ENCODE peak calls at places on chromosomes 11 and 22, in four cellular contexts. X is AG04450; A is ELF-1; N is stimulated activated CD8-positive, alpha-beta memory T cell treated with anti-CD3 and anti-CD28 coated beads, Interleukin-7, amount 100 ng/mL, for 48 hours. O is an unnamed sample.

GRCh38 chr11:68832476-68833176 is 9.1 kb downstream of the CPT1A start:
- DNase-seq in N (no peak), X (no peak), A (no peak), O (no peak)

GRCh38 chr22:48953830-48954229 is 873.8 kb downstream of the BRD1 start:
- DNase-seq in A (no peak), N (no peak), X (no peak), O (no peak)

GRCh38 chr11:17846852-17847453 is 112.4 kb downstream of the KCNC1 start:
- DNase-seq in A (peak), N (no peak), X (no peak), O (no peak)

GRCh38 chr11:117830674-117831351 is 6.3 kb upstream of the FXYD2 start:
- DNase-seq in N (no peak), A (peak), X (no peak), O (no peak)

GRCh38 chr11:65478411-65479183 is 20.2 kb upstream of the MALAT1 start:
- DNase-seq in A (no peak), X (no peak), N (no peak), O (no peak)

GRCh38 chr11:120337133-120337895 is 1.1 kb downstream of the ARHGEF12 start:
- DNase-seq in X (no peak), N (no peak), A (peak), O (no peak)

GRCh38 chr11:46072172-46072964 is 48.9 kb downstream of the PHF21A start:
- DNase-seq in A (no peak), X (no peak), N (no peak), O (no peak)

GRCh38 chr11:83132191-83132590 is 24.7 kb upstream of the PCF11 start:
- DNase-seq in N (no peak), A (no peak), X (no peak), O (no peak)

GRCh38 chr22:49793296-49793695 is 34.4 kb downstream of the BRD1 start:
- DNase-seq in A (no peak), N (no peak), X (no peak), O (no peak)

GRCh38 chr11:34566209-34566551 is 52.6 kb upstream of the ELF5 start:
- DNase-seq in N (no peak), X (no peak), A (no peak), O (no peak)

GRCh38 chr11:71580057-71581003 is 2.3 kb downstream of the KRTAP5-11 start:
- DNase-seq in N (no peak), X (peak), A (peak), O (peak)

GRCh38 chr22:28181332-28181731 is 262.3 kb upstream of the PITPNB start:
- DNase-seq in N (no peak), A (no peak), X (no peak), O (no peak)

GRCh38 chr11:1358286-1358685 is 31.4 kb upstream of the BRSK2 start:
- DNase-seq in X (no peak), N (no peak), A (no peak), O (no peak)

GRCh38 chr22:37996079-37996478 is 11.7 kb upstream of the SOX10 start:
- DNase-seq in N (no peak), X (no peak), A (peak), O (no peak)

GRCh38 chr11:33027846-33028536 is 11.4 kb upstream of the TCP11L1 start:
- DNase-seq in A (no peak), X (no peak), N (no peak), O (no peak)

GRCh38 chr11:33025339-33025722 is 9.7 kb downstream of the DEPDC7 start:
- DNase-seq in N (no peak), A (no peak), X (no peak), O (no peak)

GRCh38 chr11:124837491-124837856 is 27.8 kb upstream of the ROBO3 start:
- DNase-seq in N (no peak), X (peak), A (peak), O (peak)

GRCh38 chr11:116697639-116698038 is 75.1 kb downstream of the BUD13 start:
- DNase-seq in X (no peak), A (no peak), N (no peak), O (no peak)

GRCh38 chr11:11982975-11983374 is 25.5 kb downstream of the DKK3 start:
- DNase-seq in A (no peak), X (no peak), N (no peak), O (no peak)

GRCh38 chr11:106961048-106961447 is 57.2 kb downstream of the GUCY1A2 start:
- DNase-seq in A (no peak), N (no peak), X (no peak), O (no peak)

GRCh38 chr22:33440756-33441155 is 382.6 kb upstream of the SYN3 start:
- DNase-seq in X (no peak), A (no peak), N (no peak), O (no peak)

GRCh38 chr22:50722716-50723428 is 15.1 kb upstream of the ACR start:
- DNase-seq in A (no peak), X (no peak), N (no peak), O (no peak)

GRCh38 chr11:117669062-117669461 is 128.0 kb downstream of the DSCAML1 start:
- DNase-seq in A (no peak), N (no peak), X (no peak), O (no peak)

GRCh38 chr11:36451045-36451444 is 59.0 kb downstream of the TRAF6 start:
- DNase-seq in N (no peak), A (no peak), X (no peak), O (no peak)

GRCh38 chr11:94975599-94975998 is 2.1 kb downstream of the KDM4D start:
- DNase-seq in X (no peak), N (no peak), A (no peak), O (no peak)

GRCh38 chr11:23569547-23569946 is 709.3 kb upstream of the CCDC179 start:
- DNase-seq in A (no peak), N (no peak), X (no peak), O (no peak)

GRCh38 chr11:78441956-78442355 is 24.3 kb upstream of the GAB2 start:
- DNase-seq in A (no peak), X (no peak), N (no peak), O (no peak)

GRCh38 chr22:24363243-24363642 is 64.2 kb upstream of the ADORA2A start:
- DNase-seq in A (no peak), N (no peak), X (no peak), O (no peak)

GRCh38 chr11:62127426-62127825 is 3.6 kb downstream of the INCENP start:
- DNase-seq in A (no peak), X (no peak), N (no peak), O (no peak)

GRCh38 chr22:50691521-50691920 is 18.9 kb downstream of the SHANK3 start:
- DNase-seq in X (no peak), N (no peak), A (no peak), O (peak)

GRCh38 chr11:134374171-134374570 is 37.9 kb downstream of the B3GAT1 start:
- DNase-seq in N (no peak), X (no peak), A (no peak), O (no peak)

O was measured in smooth muscle cell of the brain vasculature.